ENCODE peak calls at places on chromosomes 11 and 22, in six cellular contexts. N is brain microvascular endothelial cell, P is neuronal stem cell, D is mucosa of descending colon, V is NB4, R is neural progenitor cell. F is an unnamed sample.

GRCh38 chr11:121741954-121742361 is 289.2 kb upstream of the SORL1-AS1 start:
- DNase-seq in D (peak; percentile 27), N (peak; percentile 3), V (no peak), P (no peak), R (no peak), F (peak; percentile 60)

GRCh38 chr11:68839953-68840641 is 1.6 kb downstream of the CPT1A start:
- DNase-seq in D (no peak), R (peak; percentile 18), V (peak; percentile 84), P (no peak), N (no peak), F (peak; percentile 5)

GRCh38 chr11:102869354-102869753 is 5.4 kb downstream of the MMP12 start:
- DNase-seq in R (no peak), V (no peak), D (no peak), P (no peak), N (no peak), F (no peak)

GRCh38 chr11:122690801-122691649 is 35.5 kb downstream of the UBASH3B start:
- DNase-seq in R (peak; percentile 18), P (no peak), N (no peak), V (peak; percentile 91), D (no peak), F (no peak)

GRCh38 chr22:17706451-17706900 is 67.8 kb downstream of the BID start:
- DNase-seq in R (no peak), N (peak; percentile 95), P (no peak), D (peak; percentile 42), V (peak; percentile 87), F (peak; percentile 86)

GRCh38 chr11:134386945-134387344 is 25.1 kb downstream of the B3GAT1 start:
- DNase-seq in R (no peak), D (no peak), P (no peak), N (no peak), V (peak; percentile 40), F (no peak)

GRCh38 chr11:102666331-102666957 is 39.1 kb downstream of the MMP27 start:
- DNase-seq in V (peak; percentile 58), N (peak; percentile 44), P (peak; percentile 30), R (peak; percentile 66), D (no peak), F (no peak)

GRCh38 chr11:23789938-23790371 is 706.9 kb upstream of the LUZP2 start:
- DNase-seq in N (peak; percentile 20), P (no peak), V (no peak), D (peak; percentile 39), R (no peak), F (peak; percentile 52)

GRCh38 chr11:12865871-12866595 is 143.1 kb upstream of the RASSF10 start:
- DNase-seq in R (peak; percentile 48), P (no peak), D (no peak), V (no peak), N (no peak), F (no peak)

GRCh38 chr11:12019867-12020416 is 11.5 kb upstream of the DKK3 start:
- DNase-seq in P (no peak), D (no peak), R (no peak), V (no peak), N (no peak), F (no peak)

GRCh38 chr22:41512421-41513194 is 31.7 kb downstream of the POLR3H start:
- DNase-seq in P (peak; percentile 57), V (no peak), R (peak; percentile 86), N (peak; percentile 63), D (no peak), F (no peak)

GRCh38 chr11:79344765-79345164 is 96.1 kb downstream of the TENM4 start:
- DNase-seq in N (no peak), R (no peak), D (no peak), P (no peak), V (no peak), F (no peak)

GRCh38 chr11:3799143-3799542 is 1.8 kb upstream of the NUP98 start:
- DNase-seq in N (no peak), R (no peak), V (no peak), D (no peak), P (no peak), F (no peak)

GRCh38 chr22:40534379-40535188 is 101.9 kb downstream of the MRTFA start:
- DNase-seq in P (no peak), D (no peak), V (peak; percentile 71), N (peak; percentile 51), R (no peak), F (no peak)

GRCh38 chr22:39501644-39502108 is 414 bp upstream of the MIEF1 start:
- DNase-seq in V (no peak), R (no peak), P (no peak), N (no peak), D (no peak), F (no peak)

GRCh38 chr11:11036185-11037161 is 178.6 kb upstream of the ZBED5 start:
- DNase-seq in D (no peak), P (peak; percentile 48), N (peak; percentile 13), R (peak; percentile 86), V (peak; percentile 63), F (peak; percentile 11)

GRCh38 chr11:132312161-132312560 is 941.7 kb downstream of the NTM start:
- DNase-seq in P (no peak), V (peak; percentile 4), R (no peak), D (no peak), N (peak; percentile 84), F (peak; percentile 51)

GRCh38 chr22:36858156-36858555 is 2.6 kb upstream of the NCF4 start:
- DNase-seq in D (no peak), N (no peak), P (no peak), R (no peak), V (no peak), F (no peak)

GRCh38 chr11:3109921-3110706 is 52.9 kb upstream of the CARS1 start:
- DNase-seq in R (peak; percentile 59), V (peak; percentile 66), P (no peak), N (no peak), D (peak; percentile 65), F (no peak)

GRCh38 chr11:73693877-73694525 is 47.6 kb downstream of the PLEKHB1 start:
- DNase-seq in D (no peak), P (no peak), N (no peak), V (no peak), R (no peak), F (no peak)

GRCh38 chr11:46697303-46697702 is 3.1 kb downstream of the ARHGAP1 start:
- DNase-seq in R (no peak), N (peak; percentile 45), P (no peak), D (no peak), V (no peak), F (no peak)

GRCh38 chr11:112753706-112754105 is 207.5 kb upstream of the NCAM1 start:
- DNase-seq in R (no peak), V (no peak), D (no peak), P (no peak), N (no peak), F (no peak)

GRCh38 chr11:1303196-1303821 is 6.1 kb downstream of the TOLLIP start:
- DNase-seq in R (peak; percentile 57), V (peak; percentile 22), N (no peak), P (no peak), D (peak; percentile 39), F (no peak)

GRCh38 chr11:35579557-35580396 is 38.5 kb upstream of the FJX1 start:
- DNase-seq in N (peak; percentile 77), P (no peak), V (peak; percentile 58), R (no peak), D (no peak), F (peak; percentile 92)

GRCh38 chr11:57647368-57647767 is 2.3 kb downstream of the YPEL4 start:
- DNase-seq in N (no peak), R (peak; percentile 50), P (no peak), V (no peak), D (no peak), F (no peak)
- H3K4me3 ChIP-seq in N (no peak overlapping the region), R (peak overlapping the region; percentile 45), P (no peak overlapping the region), V (no peak overlapping the region), D (no peak overlapping the region), F (peak overlapping the region; percentile 23)

DNA sequence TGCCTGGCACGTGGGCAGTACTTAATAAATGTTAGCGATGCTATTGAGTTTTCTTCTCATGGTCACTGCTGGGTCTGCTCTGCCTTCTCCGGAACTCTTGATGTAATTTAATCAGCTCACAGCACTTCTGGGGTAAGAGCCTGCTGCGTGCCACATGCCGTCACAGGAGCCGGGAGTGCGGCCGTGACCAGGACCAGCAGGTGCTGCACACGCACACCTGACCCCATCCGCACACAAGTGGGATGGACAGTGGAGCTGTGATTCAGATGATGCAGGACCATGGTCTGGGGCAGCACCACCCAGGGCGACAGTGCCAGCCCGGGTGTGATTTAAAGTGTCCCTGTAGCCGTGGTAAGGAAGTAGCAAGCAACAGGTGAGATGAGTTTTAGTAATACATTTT is 61.2 kb downstream of the TBC1D22A start:
- DNase-seq in D (no peak), R (no peak), P (no peak), V (no peak), N (no peak), F (no peak)
- H3K4me3 ChIP-seq in D (no peak overlapping the region), R (no peak overlapping the region), P (peak overlapping the region; percentile 22), V (no peak overlapping the region), N (no peak overlapping the region), F (no peak overlapping the region)

GRCh38 chr22:24145446-24146189 is 35.7 kb upstream of the SUSD2 start:
- DNase-seq in D (no peak), N (no peak), V (no peak), R (no peak), P (no peak), F (no peak)

GRCh38 chr22:24146791-24147353 is 34.4 kb upstream of the SUSD2 start:
- DNase-seq in D (no peak), R (peak; percentile 16), P (no peak), V (peak; percentile 40), N (peak; percentile 29), F (peak; percentile 42)

GRCh38 chr22:24144471-24145115 is 36.7 kb upstream of the SUSD2 start:
- DNase-seq in R (no peak), N (no peak), V (peak; percentile 38), D (no peak), P (no peak), F (no peak)

GRCh38 chr22:24147666-24148065 is 33.6 kb upstream of the SUSD2 start:
- DNase-seq in N (no peak), R (no peak), P (no peak), D (no peak), V (no peak), F (no peak)

DNA sequence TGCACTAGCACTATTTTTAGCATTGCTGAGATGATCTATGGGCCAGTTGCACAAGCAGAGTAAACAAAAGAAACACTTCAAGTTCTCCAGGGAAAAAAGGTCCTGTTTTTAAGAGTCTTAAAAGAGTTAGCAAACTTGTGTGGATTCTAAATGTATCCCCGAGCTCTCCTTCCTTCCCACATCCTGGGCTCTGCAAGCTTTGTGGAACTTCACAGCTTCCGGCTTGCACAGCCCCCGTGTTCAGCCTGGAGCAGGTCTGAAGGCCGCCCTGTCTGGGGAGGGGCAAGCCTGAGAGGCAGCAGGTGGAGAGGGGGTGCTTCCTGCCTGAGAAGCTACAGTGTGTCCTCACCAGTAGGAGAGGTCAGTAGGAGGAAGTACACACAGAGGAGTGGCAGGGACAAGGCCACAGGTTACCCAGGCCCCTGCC is 35.1 kb upstream of the SUSD2 start:
- DNase-seq in V (peak; percentile 95), N (peak; percentile 15), D (peak; percentile 85), R (peak; percentile 26), P (no peak), F (peak; percentile 71)
- H3K4me3 ChIP-seq in V (peak overlapping the region; percentile 2), N (no peak overlapping the region), D (no peak overlapping the region), R (no peak overlapping the region), P (no peak overlapping the region), F (no peak overlapping the region)

GRCh38 chr11:5713695-5714094 is 22.6 kb upstream of the OR56B1 start:
- DNase-seq in P (no peak), D (no peak), V (no peak), N (no peak), R (no peak), F (no peak)

DNA sequence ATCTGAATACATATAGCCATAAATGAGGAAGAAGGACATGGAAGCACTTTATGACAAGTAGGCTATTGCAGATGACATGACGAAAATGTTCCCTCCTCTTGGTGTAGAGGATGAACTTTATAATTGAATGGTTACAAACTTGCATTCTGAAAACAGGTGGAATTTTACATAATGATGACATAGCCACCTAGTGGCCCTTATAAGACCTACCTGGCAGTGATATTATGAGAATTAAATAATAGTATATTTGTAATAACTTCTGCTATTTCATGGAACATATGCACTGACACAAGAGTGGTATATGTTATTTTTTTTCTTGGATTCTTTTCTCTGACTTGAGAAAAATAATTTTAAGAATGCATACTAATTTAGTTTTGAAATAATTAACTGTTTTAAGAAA is 22.9 kb downstream of the TRIM22 start:
- DNase-seq in D (no peak), V (peak; percentile 12), P (no peak), R (no peak), N (no peak), F (no peak)
- H3K4me3 ChIP-seq in D (no peak overlapping the region), V (no peak overlapping the region), P (no peak overlapping the region), R (no peak overlapping the region), N (no peak overlapping the region), F (no peak overlapping the region)

F was measured in skeletal muscle cell.